ENCODE peak calls at places on chromosomes 2 and 18, in nine cellular contexts. X, S, U, J, T, G, Q, K and W are unnamed samples.

GRCh38 chr2:126804347-126804746 is 94.3 kb upstream of the TEX51 start:
- DNase-seq in X (peak; percentile 4), S (no peak), U (no peak), J (no peak), T (no peak), G (no peak), Q (no peak), K (no peak), W (no peak)

GRCh38 chr2:122255924-122256323 is 500.5 kb downstream of the TSN start:
- DNase-seq in X (no peak), S (no peak), U (no peak), J (no peak), T (no peak), G (no peak), Q (no peak), K (no peak), W (peak; percentile 81)

GRCh38 chr18:44107187-44107586 is 573.5 kb upstream of the SETBP1 start:
- DNase-seq in X (no peak), S (no peak), U (no peak), J (no peak), T (no peak), G (no peak), Q (no peak), K (no peak), W (no peak)

GRCh38 chr2:133045787-133046186 is 375.8 kb upstream of the LYPD1 start:
- DNase-seq in X (no peak), S (no peak), U (no peak), J (no peak), T (no peak), G (no peak), Q (peak; percentile 19), K (no peak), W (no peak)

GRCh38 chr2:67991456-67991855 is 71.3 kb downstream of the C1D start:
- DNase-seq in X (no peak), S (no peak), U (no peak), J (no peak), T (no peak), G (no peak), Q (no peak), K (no peak), W (no peak)

GRCh38 chr18:37578886-37579513 is 13.4 kb upstream of the CELF4 start:
- DNase-seq in X (no peak), S (no peak), U (no peak), J (no peak), T (no peak), G (no peak), Q (peak; percentile 44), K (no peak), W (peak; percentile 18)

GRCh38 chr2:239608723-239609122 is 207.9 kb upstream of the HDAC4 start:
- DNase-seq in X (no peak), S (no peak), U (no peak), J (no peak), T (no peak), G (no peak), Q (no peak), K (no peak), W (no peak)

GRCh38 chr2:179275280-179276013 is 10.8 kb upstream of the SESTD1 start:
- DNase-seq in X (no peak), S (no peak), U (no peak), J (no peak), T (no peak), G (no peak), Q (no peak), K (no peak), W (no peak)

GRCh38 chr2:168658706-168659105 is 143.7 kb upstream of the NOSTRIN start:
- DNase-seq in X (no peak), S (no peak), U (no peak), J (no peak), T (no peak), G (no peak), Q (no peak), K (no peak), W (no peak)

GRCh38 chr2:102736174-102736606 is 25.6 kb upstream of the TMEM182 start:
- DNase-seq in X (no peak), S (no peak), U (peak; percentile 52), J (peak; percentile 12), T (no peak), G (no peak), Q (peak; percentile 57), K (no peak), W (peak; percentile 16)

GRCh38 chr2:235773188-235773928 is 279.5 kb downstream of the AGAP1 start:
- DNase-seq in X (no peak), S (no peak), U (no peak), J (no peak), T (no peak), G (no peak), Q (no peak), K (no peak), W (no peak)

GRCh38 chr2:37274354-37274965 is 43.0 kb downstream of the NDUFAF7 start:
- DNase-seq in X (no peak), S (no peak), U (peak; percentile 32), J (no peak), T (no peak), G (no peak), Q (no peak), K (no peak), W (no peak)

GRCh38 chr2:137706786-137707613 is 257.3 kb upstream of the HNMT start:
- DNase-seq in X (no peak), S (no peak), U (no peak), J (peak; percentile 95), T (no peak), G (no peak), Q (no peak), K (no peak), W (no peak)

GRCh38 chr2:159150208-159150607 is 136.3 kb downstream of the WDSUB1 start:
- DNase-seq in X (no peak), S (no peak), U (no peak), J (no peak), T (no peak), G (no peak), Q (no peak), K (no peak), W (no peak)

GRCh38 chr18:49013961-49014604 is 63.3 kb upstream of the SMAD7 start:
- DNase-seq in X (no peak), S (no peak), U (no peak), J (no peak), T (no peak), G (no peak), Q (peak; percentile 34), K (no peak), W (no peak)

GRCh38 chr18:77162580-77162979 is 30.0 kb upstream of the MBP start:
- DNase-seq in X (no peak), S (no peak), U (no peak), J (no peak), T (no peak), G (no peak), Q (no peak), K (no peak), W (no peak)

GRCh38 chr2:229445501-229446294 is 174.6 kb upstream of the PID1 start:
- DNase-seq in X (no peak), S (peak; percentile 40), U (no peak), J (no peak), T (no peak), G (no peak), Q (no peak), K (no peak), W (no peak)